ENCODE peak calls at places on chromosomes 7 and 10, in five cellular contexts. One of them, this sample, is unnamed.

GRCh38 chr7:24457215-24457549 is 116.1 kb upstream of the PALS2 start:
- DNase-seq in upper lobe of left lung: no peak
- DNase-seq in SJCRH30: no peak
- DNase-seq in AG04450: no peak
- DNase-seq in CD4-positive, alpha-beta memory T cell: no peak
- DNase-seq in this sample: peak; percentile 1

GRCh38 chr7:82542665-82543064 is 99.1 kb upstream of the CACNA2D1 start:
- DNase-seq in upper lobe of left lung: no peak
- DNase-seq in SJCRH30: no peak
- DNase-seq in AG04450: peak; percentile 53
- DNase-seq in CD4-positive, alpha-beta memory T cell: no peak
- DNase-seq in this sample: no peak

GRCh38 chr10:3172081-3172445 is 519 bp downstream of the PITRM1 start:
- DNase-seq in upper lobe of left lung: peak; percentile 82
- DNase-seq in SJCRH30: peak; percentile 5
- DNase-seq in AG04450: peak; percentile 24
- DNase-seq in CD4-positive, alpha-beta memory T cell: no peak
- DNase-seq in this sample: peak; percentile 10

GRCh38 chr10:132571565-132572544 is 34.3 kb downstream of the INPP5A start:
- DNase-seq in upper lobe of left lung: peak; percentile 65
- DNase-seq in SJCRH30: peak; percentile 11
- DNase-seq in AG04450: peak; percentile 23
- DNase-seq in CD4-positive, alpha-beta memory T cell: no peak
- DNase-seq in this sample: peak; percentile 75

GRCh38 chr7:140746751-140747150 is 50.2 kb downstream of the NDUFB2 start:
- DNase-seq in upper lobe of left lung: no peak
- DNase-seq in SJCRH30: no peak
- DNase-seq in AG04450: no peak
- DNase-seq in CD4-positive, alpha-beta memory T cell: no peak
- DNase-seq in this sample: no peak

GRCh38 chr7:29304756-29305155 is 110.2 kb downstream of the CHN2 start:
- DNase-seq in upper lobe of left lung: no peak
- DNase-seq in SJCRH30: no peak
- DNase-seq in AG04450: no peak
- DNase-seq in CD4-positive, alpha-beta memory T cell: no peak
- DNase-seq in this sample: no peak

GRCh38 chr10:112562122-112562521 is 115.1 kb downstream of the VTI1A start:
- DNase-seq in upper lobe of left lung: no peak
- DNase-seq in SJCRH30: no peak
- DNase-seq in AG04450: no peak
- DNase-seq in CD4-positive, alpha-beta memory T cell: no peak
- DNase-seq in this sample: no peak

GRCh38 chr7:22445140-22445722 is 54.8 kb downstream of the STEAP1B start:
- DNase-seq in upper lobe of left lung: peak; percentile 77
- DNase-seq in SJCRH30: peak; percentile 18
- DNase-seq in AG04450: no peak
- DNase-seq in CD4-positive, alpha-beta memory T cell: no peak
- DNase-seq in this sample: peak; percentile 50

GRCh38 chr7:129840757-129841156 is 112.0 kb downstream of the UBE2H start:
- DNase-seq in upper lobe of left lung: no peak
- DNase-seq in SJCRH30: no peak
- DNase-seq in AG04450: no peak
- DNase-seq in CD4-positive, alpha-beta memory T cell: no peak
- DNase-seq in this sample: no peak

GRCh38 chr10:112446055-112446854 is 459 bp downstream of the ZDHHC6 start:
- DNase-seq in upper lobe of left lung: no peak
- DNase-seq in SJCRH30: no peak
- DNase-seq in AG04450: no peak
- DNase-seq in CD4-positive, alpha-beta memory T cell: no peak
- DNase-seq in this sample: no peak

GRCh38 chr10:35043796-35044344 is 46.3 kb downstream of the CUL2 start:
- DNase-seq in upper lobe of left lung: no peak
- DNase-seq in SJCRH30: no peak
- DNase-seq in AG04450: no peak
- DNase-seq in CD4-positive, alpha-beta memory T cell: no peak
- DNase-seq in this sample: no peak

GRCh38 chr10:69222157-69223027 is 2.3 kb downstream of the HKDC1 start:
- DNase-seq in upper lobe of left lung: no peak
- DNase-seq in SJCRH30: no peak
- DNase-seq in AG04450: peak; percentile 27
- DNase-seq in CD4-positive, alpha-beta memory T cell: peak; percentile 54
- DNase-seq in this sample: peak; percentile 76

GRCh38 chr7:11436317-11436716 is 395.7 kb downstream of the THSD7A start:
- DNase-seq in upper lobe of left lung: no peak
- DNase-seq in SJCRH30: no peak
- DNase-seq in AG04450: no peak
- DNase-seq in CD4-positive, alpha-beta memory T cell: no peak
- DNase-seq in this sample: no peak

GRCh38 chr10:60480865-60481563 is 91.3 kb upstream of the ANK3 start:
- DNase-seq in upper lobe of left lung: no peak
- DNase-seq in SJCRH30: peak; percentile 24
- DNase-seq in AG04450: peak; percentile 42
- DNase-seq in CD4-positive, alpha-beta memory T cell: no peak
- DNase-seq in this sample: peak; percentile 92

GRCh38 chr7:118153551-118154177 is 30.3 kb upstream of the LSM8 start:
- DNase-seq in upper lobe of left lung: no peak
- DNase-seq in SJCRH30: peak; percentile 8
- DNase-seq in AG04450: no peak
- DNase-seq in CD4-positive, alpha-beta memory T cell: peak; percentile 26
- DNase-seq in this sample: peak; percentile 39

GRCh38 chr10:1064172-1064571 is 8.0 kb downstream of the WDR37 start:
- DNase-seq in upper lobe of left lung: no peak
- DNase-seq in SJCRH30: no peak
- DNase-seq in AG04450: no peak
- DNase-seq in CD4-positive, alpha-beta memory T cell: no peak
- DNase-seq in this sample: no peak

GRCh38 chr10:74955796-74956195 is 129.4 kb downstream of the KAT6B start:
- DNase-seq in upper lobe of left lung: no peak
- DNase-seq in SJCRH30: no peak
- DNase-seq in AG04450: no peak
- DNase-seq in CD4-positive, alpha-beta memory T cell: no peak
- DNase-seq in this sample: peak; percentile 21

GRCh38 chr10:44864042-44864436 is 47.1 kb upstream of the TMEM72 start:
- DNase-seq in upper lobe of left lung: peak; percentile 70
- DNase-seq in SJCRH30: no peak
- DNase-seq in AG04450: no peak
- DNase-seq in CD4-positive, alpha-beta memory T cell: no peak
- DNase-seq in this sample: peak; percentile 29

GRCh38 chr7:149422065-149422913 is 38.6 kb downstream of the ZNF777 start:
- DNase-seq in upper lobe of left lung: peak; percentile 95
- DNase-seq in SJCRH30: peak; percentile 57
- DNase-seq in AG04450: peak; percentile 2
- DNase-seq in CD4-positive, alpha-beta memory T cell: peak; percentile 82
- DNase-seq in this sample: peak; percentile 84

GRCh38 chr7:149423441-149423970 is 37.4 kb downstream of the ZNF777 start:
- DNase-seq in upper lobe of left lung: no peak
- DNase-seq in SJCRH30: no peak
- DNase-seq in AG04450: no peak
- DNase-seq in CD4-positive, alpha-beta memory T cell: no peak
- DNase-seq in this sample: peak; percentile 22

GRCh38 chr7:149420006-149420405 is 40.9 kb downstream of the ZNF777 start:
- DNase-seq in upper lobe of left lung: no peak
- DNase-seq in SJCRH30: no peak
- DNase-seq in AG04450: no peak
- DNase-seq in CD4-positive, alpha-beta memory T cell: no peak
- DNase-seq in this sample: no peak

GRCh38 chr7:149427096-149427680 is 33.7 kb downstream of the ZNF777 start:
- DNase-seq in upper lobe of left lung: no peak
- DNase-seq in SJCRH30: no peak
- DNase-seq in AG04450: no peak
- DNase-seq in CD4-positive, alpha-beta memory T cell: no peak
- DNase-seq in this sample: peak; percentile 65

DNA sequence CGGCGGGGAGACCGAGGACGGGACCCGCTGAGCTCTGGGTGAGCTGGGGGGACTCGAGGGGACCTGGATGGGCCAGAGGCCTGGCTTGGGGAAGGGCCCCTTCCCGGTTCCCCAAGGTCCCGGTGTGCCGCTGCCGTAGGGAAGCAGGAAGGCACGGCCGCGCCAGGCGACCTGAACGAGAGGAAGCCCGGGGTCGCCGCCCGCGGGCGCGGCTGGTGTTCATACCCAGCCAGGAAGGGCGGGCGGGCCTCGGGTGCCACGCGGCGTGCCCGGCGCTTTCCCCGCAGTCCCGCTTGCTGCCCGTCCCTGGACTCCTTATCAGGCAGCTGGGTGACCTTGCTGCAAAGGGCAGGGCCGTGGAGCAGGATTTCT is 38.0 kb downstream of the ZNF777 start:
- DNase-seq in upper lobe of left lung: peak; percentile 90
- DNase-seq in SJCRH30: no peak
- DNase-seq in AG04450: no peak
- DNase-seq in CD4-positive, alpha-beta memory T cell: no peak
- DNase-seq in this sample: no peak
- H3K27ac ChIP-seq in upper lobe of left lung: peak overlapping the region; percentile 79
- H3K27ac ChIP-seq in SJCRH30: no peak overlapping the region
- H3K27ac ChIP-seq in AG04450: no peak overlapping the region
- H3K27ac ChIP-seq in CD4-positive, alpha-beta memory T cell: peak overlapping the region; percentile 48
- H3K27ac ChIP-seq in this sample: no peak overlapping the region

GRCh38 chr10:102121739-102122372 is 1.7 kb upstream of the LDB1 start:
- DNase-seq in upper lobe of left lung: no peak
- DNase-seq in SJCRH30: no peak
- DNase-seq in AG04450: peak; percentile 58
- DNase-seq in CD4-positive, alpha-beta memory T cell: no peak
- DNase-seq in this sample: peak; percentile 51
- H3K4me3 ChIP-seq in upper lobe of left lung: peak overlapping the region; percentile 89
- H3K4me3 ChIP-seq in SJCRH30: peak overlapping the region; percentile 72
- H3K4me3 ChIP-seq in AG04450: peak overlapping the region; percentile 91
- H3K4me3 ChIP-seq in CD4-positive, alpha-beta memory T cell: no peak overlapping the region
- H3K4me3 ChIP-seq in this sample: peak overlapping the region; percentile 73

DNA sequence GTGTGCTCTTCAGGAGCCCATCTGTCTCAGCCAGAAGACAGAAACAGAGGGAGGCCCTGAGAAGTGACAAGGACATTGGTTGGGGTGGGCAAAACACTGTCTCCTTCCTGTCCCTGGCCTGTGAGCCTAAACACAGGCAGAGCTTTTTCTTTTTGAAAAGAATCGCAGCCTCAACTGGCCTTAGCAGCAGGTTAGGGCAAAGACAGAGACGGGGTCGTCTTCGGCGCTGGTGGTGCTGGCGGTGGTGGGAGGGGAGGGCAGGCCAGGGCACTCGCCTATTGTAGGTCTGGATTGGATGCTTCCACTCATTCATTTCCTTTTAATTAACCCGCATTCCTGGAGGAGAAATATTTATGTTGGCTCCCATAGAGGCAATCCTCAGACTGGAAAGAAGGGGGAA is 22.5 kb downstream of the WNT8B start:
- DNase-seq in upper lobe of left lung: peak; percentile 39
- DNase-seq in SJCRH30: no peak
- DNase-seq in AG04450: no peak
- DNase-seq in CD4-positive, alpha-beta memory T cell: no peak
- DNase-seq in this sample: no peak
- H3K27ac ChIP-seq in upper lobe of left lung: no peak overlapping the region
- H3K27ac ChIP-seq in SJCRH30: no peak overlapping the region
- H3K27ac ChIP-seq in AG04450: no peak overlapping the region
- H3K27ac ChIP-seq in CD4-positive, alpha-beta memory T cell: no peak overlapping the region
- H3K27ac ChIP-seq in this sample: no peak overlapping the region

GRCh38 chr7:36637417-36637816 is 86.9 kb downstream of the AOAH start:
- DNase-seq in upper lobe of left lung: no peak
- DNase-seq in SJCRH30: no peak
- DNase-seq in AG04450: no peak
- DNase-seq in CD4-positive, alpha-beta memory T cell: no peak
- DNase-seq in this sample: no peak

GRCh38 chr7:36640682-36641081 is 83.6 kb downstream of the AOAH start:
- DNase-seq in upper lobe of left lung: no peak
- DNase-seq in SJCRH30: no peak
- DNase-seq in AG04450: no peak
- DNase-seq in CD4-positive, alpha-beta memory T cell: no peak
- DNase-seq in this sample: no peak

GRCh38 chr7:36639826-36640225 is 84.5 kb downstream of the AOAH start:
- DNase-seq in upper lobe of left lung: no peak
- DNase-seq in SJCRH30: no peak
- DNase-seq in AG04450: no peak
- DNase-seq in CD4-positive, alpha-beta memory T cell: peak; percentile 55
- DNase-seq in this sample: no peak

GRCh38 chr7:36638140-36638539 is 86.2 kb downstream of the AOAH start:
- DNase-seq in upper lobe of left lung: no peak
- DNase-seq in SJCRH30: no peak
- DNase-seq in AG04450: no peak
- DNase-seq in CD4-positive, alpha-beta memory T cell: no peak
- DNase-seq in this sample: no peak

DNA sequence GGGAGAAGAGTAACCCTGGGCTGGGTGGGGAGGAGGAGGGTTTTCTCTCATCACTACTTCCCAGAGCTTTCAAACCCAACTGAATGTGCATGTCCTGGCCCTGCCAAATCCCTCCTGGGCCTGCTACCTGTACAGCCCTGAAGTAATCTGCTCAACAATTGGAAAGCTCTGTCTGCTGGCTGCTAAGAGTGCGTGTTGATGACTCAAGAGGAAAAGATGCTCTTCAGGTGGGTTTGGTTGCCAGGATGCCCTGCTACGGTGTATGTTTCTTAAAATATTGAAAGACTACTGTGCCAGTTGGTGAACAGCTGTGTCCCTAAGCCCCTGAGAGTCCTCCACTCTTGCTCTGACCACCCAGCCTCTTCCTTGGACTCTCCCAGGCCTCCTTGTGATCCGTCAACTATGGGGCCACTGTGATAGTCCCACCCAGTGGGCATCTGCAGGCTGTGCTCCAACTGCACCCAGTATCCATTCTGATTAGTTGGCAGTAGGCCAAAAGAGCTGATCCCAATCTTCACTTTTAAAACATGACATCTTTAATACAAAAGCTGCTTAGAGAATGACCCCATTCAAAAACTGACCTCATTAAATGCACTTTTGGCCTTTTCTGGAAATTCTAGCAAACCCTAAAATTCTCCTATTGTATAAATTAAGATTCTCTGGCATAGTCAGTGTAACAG is 85.6 kb downstream of the AOAH start:
- DNase-seq in upper lobe of left lung: no peak
- DNase-seq in SJCRH30: no peak
- DNase-seq in AG04450: no peak
- DNase-seq in CD4-positive, alpha-beta memory T cell: no peak
- DNase-seq in this sample: no peak
- H3K4me3 ChIP-seq in upper lobe of left lung: no peak overlapping the region
- H3K4me3 ChIP-seq in SJCRH30: no peak overlapping the region
- H3K4me3 ChIP-seq in AG04450: no peak overlapping the region
- H3K4me3 ChIP-seq in CD4-positive, alpha-beta memory T cell: peak overlapping the region; percentile 0
- H3K4me3 ChIP-seq in this sample: no peak overlapping the region

DNA sequence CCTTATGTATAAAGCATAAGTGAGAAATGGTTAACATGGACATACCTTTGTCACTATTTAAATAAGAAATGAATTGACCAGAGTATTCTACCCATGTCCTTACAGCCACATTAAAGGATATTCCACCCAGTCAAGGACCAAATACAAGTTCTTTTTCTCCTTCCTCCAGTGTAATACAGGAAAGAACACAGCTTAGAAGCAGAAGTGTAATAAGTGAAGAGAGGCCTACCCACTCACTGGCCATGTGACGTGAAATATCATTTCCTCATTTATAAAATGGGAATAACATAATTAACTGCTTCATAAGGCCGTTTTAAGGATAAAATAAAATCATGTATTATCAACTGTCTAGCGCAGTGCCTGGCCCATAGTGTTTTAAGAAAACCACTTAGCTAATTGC is 81.8 kb downstream of the DOCK4 start:
- DNase-seq in upper lobe of left lung: no peak
- DNase-seq in SJCRH30: no peak
- DNase-seq in AG04450: no peak
- DNase-seq in CD4-positive, alpha-beta memory T cell: no peak
- DNase-seq in this sample: no peak
- H3K27ac ChIP-seq in upper lobe of left lung: no peak overlapping the region
- H3K27ac ChIP-seq in SJCRH30: no peak overlapping the region
- H3K27ac ChIP-seq in AG04450: no peak overlapping the region
- H3K27ac ChIP-seq in CD4-positive, alpha-beta memory T cell: no peak overlapping the region
- H3K27ac ChIP-seq in this sample: no peak overlapping the region

This sample was measured in cardiac muscle cell.